ENCODE peak calls at places on chromosomes 4 and X, in ten cellular contexts. Q is coronary artery, S is AG04450, V is uterus, A is GM12865, P is neural crest cell, E is Calu3, O is brain microvascular endothelial cell, F is AG09319, U is ovary. T is an unnamed sample.

GRCh38 chr4:476501-476900 is 22.5 kb downstream of the ZNF721 start:
- DNase-seq in Q (no peak), S (no peak), V (no peak), A (no peak), P (no peak), E (no peak), O (peak), F (no peak), U (no peak), T (no peak)

GRCh38 chrX:103774070-103774642 is 2.5 kb upstream of the PLP1 start:
- DNase-seq in Q (no peak), S (no peak), V (peak), A (peak), P (no peak), E (peak), O (no peak), F (no peak), U (no peak), T (no peak)

GRCh38 chr4:19987746-19988145 is 264.0 kb upstream of the SLIT2 start:
- DNase-seq in Q (no peak), S (peak), V (no peak), A (no peak), P (no peak), E (no peak), O (peak), F (no peak), U (no peak), T (no peak)

GRCh38 chr4:138290803-138291202 is 48.7 kb upstream of the SLC7A11 start:
- DNase-seq in Q (no peak), S (no peak), V (no peak), A (no peak), P (no peak), E (no peak), O (no peak), F (no peak), U (no peak), T (no peak)

GRCh38 chrX:26026179-26026578 is 112.0 kb upstream of the MAGEB18 start:
- DNase-seq in Q (no peak), S (no peak), V (no peak), A (no peak), P (no peak), E (no peak), O (no peak), F (no peak), U (no peak), T (no peak)

GRCh38 chr4:140059159-140059558 is 94.8 kb downstream of the MAML3 start:
- DNase-seq in Q (no peak), S (no peak), V (no peak), A (no peak), P (no peak), E (no peak), O (no peak), F (no peak), U (no peak), T (no peak)

GRCh38 chr4:66489783-66490452 is 819.6 kb upstream of the EPHA5 start:
- DNase-seq in Q (no peak), S (no peak), V (no peak), A (no peak), P (no peak), E (no peak), O (peak), F (no peak), U (no peak), T (no peak)

GRCh38 chr4:125551451-125551850 is 236.7 kb downstream of the FAT4 start:
- DNase-seq in Q (no peak), S (no peak), V (no peak), A (no peak), P (no peak), E (no peak), O (no peak), F (no peak), U (no peak), T (no peak)

GRCh38 chr4:185868983-185869938 is 57.3 kb upstream of the SORBS2 start:
- DNase-seq in Q (no peak), S (no peak), V (no peak), A (no peak), P (no peak), E (no peak), O (no peak), F (no peak), U (no peak), T (no peak)

GRCh38 chr4:122912810-122913575 is 9.4 kb downstream of the NUDT6 start:
- DNase-seq in Q (no peak), S (no peak), V (no peak), A (no peak), P (no peak), E (no peak), O (no peak), F (no peak), U (no peak), T (no peak)

GRCh38 chr4:3241905-3242304 is 7.1 kb upstream of the MSANTD1 start:
- DNase-seq in Q (no peak), S (peak), V (peak), A (no peak), P (no peak), E (no peak), O (peak), F (peak), U (peak), T (no peak)

DNA sequence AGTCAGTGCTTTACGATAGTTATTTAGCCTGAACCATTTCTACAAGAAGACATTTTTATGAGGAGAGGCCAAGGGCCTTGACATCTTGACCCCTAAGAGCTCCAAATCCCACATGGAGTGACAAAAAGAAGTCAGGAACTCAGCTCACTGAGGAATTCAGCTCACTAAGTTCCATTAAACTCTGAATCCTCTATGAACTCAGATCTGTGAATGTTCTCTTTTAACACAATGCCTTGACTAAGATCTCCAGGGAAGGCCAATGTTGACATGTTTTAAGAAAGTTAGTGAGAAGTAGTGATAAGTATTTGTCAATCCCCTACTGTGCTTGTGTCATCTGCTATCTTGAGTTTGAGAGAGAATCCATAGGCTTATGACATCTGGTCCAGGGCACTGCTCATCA is 68.6 kb upstream of the PCDH19 start:
- DNase-seq in Q (no peak), S (no peak), V (no peak), A (no peak), P (no peak), E (no peak), O (no peak), F (no peak), U (no peak), T (no peak)
- TF ChIP-seq CTCF in Q (no peak), S (no peak), V (no peak), A (no peak), P (no peak), E (no peak), O (no peak), F (no peak), U (no peak), T (no peak)

GRCh38 chr4:37219251-37219650 is 25.3 kb upstream of the NWD2 start:
- DNase-seq in Q (no peak), S (no peak), V (no peak), A (no peak), P (no peak), E (no peak), O (no peak), F (no peak), U (no peak), T (no peak)
- TF ChIP-seq CTCF in Q (no peak), S (no peak), V (no peak), A (no peak), P (no peak), E (no peak), O (no peak), F (no peak), U (no peak), T (no peak)

GRCh38 chrX:114626323-114626722 is 42.4 kb downstream of the HTR2C start:
- DNase-seq in Q (no peak), S (no peak), V (no peak), A (peak), P (no peak), E (peak), O (no peak), F (no peak), U (no peak), T (no peak)
- TF ChIP-seq CTCF in Q (no peak), S (peak), V (no peak), A (peak), P (peak), E (peak), O (peak), F (peak), U (no peak), T (no peak)

GRCh38 chrX:2609431-2610238 is 81.5 kb upstream of the CD99 start:
- DNase-seq in Q (no peak), S (no peak), V (no peak), A (no peak), P (peak), E (no peak), O (no peak), F (no peak), U (no peak), T (no peak)
- TF ChIP-seq CTCF in Q (no peak), S (no peak), V (no peak), A (no peak), P (peak), E (no peak), O (no peak), F (no peak), U (no peak), T (no peak)

GRCh38 chrX:18769812-18770573 is 62.5 kb downstream of the PPEF1 start:
- DNase-seq in Q (no peak), S (no peak), V (no peak), A (no peak), P (no peak), E (no peak), O (no peak), F (no peak), U (no peak), T (no peak)
- TF ChIP-seq CTCF in Q (no peak), S (no peak), V (no peak), A (peak), P (peak), E (no peak), O (no peak), F (no peak), U (no peak), T (no peak)

GRCh38 chr4:26323807-26324206 is 3.0 kb downstream of the RBPJ start:
- DNase-seq in Q (no peak), S (no peak), V (no peak), A (no peak), P (no peak), E (no peak), O (no peak), F (no peak), U (no peak), T (no peak)
- TF ChIP-seq CTCF in Q (no peak), S (peak), V (peak), A (no peak), P (peak), E (no peak), O (peak), F (peak), U (no peak), T (no peak)

GRCh38 chrX:151151668-151152267 is 24.6 kb upstream of the GPR50 start:
- DNase-seq in Q (no peak), S (no peak), V (no peak), A (peak), P (no peak), E (peak), O (peak), F (peak), U (no peak), T (no peak)
- TF ChIP-seq CTCF in Q (peak), S (peak), V (peak), A (peak), P (peak), E (peak), O (peak), F (peak), U (no peak), T (no peak)

T was measured in activated B cell treated with CpG ODN at 0.5 μM for 24 hours.